ENCODE peak calls at places on chromosomes 13 and 19, in eight cellular contexts. O is skeletal muscle cell; T is hippocampal formation; B is neural crest cell; L is GM12865; U is GDM1; Y is cardiac muscle cell; E is stimulated activated naive B cell treated with anti-CD40 and anti-IgM and Interleukin-4, amounts not matched to agents 10 μg/mL and 1 μg/mL and 100 μg/mL, for 72 hours. S is an unnamed sample.

GRCh38 chr13:48595330-48596127 is 58.2 kb upstream of the CYSLTR2 start:
- DNase-seq in Y (peak; percentile 90), E (no peak), O (peak; percentile 39), L (peak; percentile 79), U (peak; percentile 49), T (peak; percentile 49), B (no peak), S (peak; percentile 26)

GRCh38 chr13:52067237-52067636 is 42.7 kb downstream of the UTP14C start:
- DNase-seq in Y (peak; percentile 3), O (no peak), L (no peak), T (no peak), B (no peak), U (no peak), E (no peak), S (no peak)

GRCh38 chr13:30697177-30697953 is 38.0 kb upstream of the ALOX5AP start:
- DNase-seq in L (no peak), T (no peak), U (no peak), Y (no peak), E (no peak), B (no peak), O (no peak), S (no peak)

GRCh38 chr13:61685683-61686013 is 270.0 kb upstream of the PCDH20 start:
- DNase-seq in Y (no peak), O (no peak), U (no peak), L (peak; percentile 9), T (no peak), B (no peak), E (no peak), S (no peak)

GRCh38 chr19:10361569-10362011 is 18.8 kb downstream of the TYK2 start:
- DNase-seq in L (no peak), O (no peak), B (no peak), E (no peak), Y (no peak), U (no peak), T (no peak), S (no peak)

GRCh38 chr13:34161829-34162544 is 344.0 kb downstream of the RFC3 start:
- DNase-seq in L (peak; percentile 9), B (no peak), O (peak; percentile 78), U (no peak), T (no peak), Y (peak; percentile 77), E (no peak), S (peak; percentile 43)

GRCh38 chr13:25281193-25281936 is 5.9 kb downstream of the MTMR6 start:
- DNase-seq in U (peak; percentile 52), O (no peak), T (no peak), B (no peak), Y (peak; percentile 15), L (peak; percentile 73), E (peak; percentile 2), S (no peak)

GRCh38 chr13:50891206-50891605 is 18.4 kb upstream of the RNASEH2B start:
- DNase-seq in U (no peak), E (no peak), B (no peak), L (no peak), T (no peak), Y (no peak), O (no peak), S (no peak)

GRCh38 chr13:27442071-27442647 is 8.2 kb downstream of the MTIF3 start:
- DNase-seq in E (no peak), L (no peak), T (no peak), O (no peak), U (peak; percentile 83), Y (no peak), B (no peak), S (no peak)

GRCh38 chr19:45682908-45683307 is 8.8 kb downstream of the SNRPD2 start:
- DNase-seq in T (no peak), U (no peak), E (no peak), L (no peak), Y (no peak), O (no peak), B (no peak), S (no peak)

S was measured in AG04450.